ENCODE peak calls at places on chromosomes 16 and 17, in eight cellular contexts. Q is WERI-Rb-1, V is ELR, A is HFFc6, F is left ventricle myocardium inferior, W is NCI-H1694 treated with DMSO at 0.1 percent for 48 hours, I is Caco-2, E is HuH-7.5. H is an unnamed sample.

GRCh38 chr16:49969356-49970030 is 55.5 kb upstream of the CNEP1R1 start:
- DNase-seq in Q (no peak), V (no peak), A (no peak), F (peak), W (no peak), I (peak), E (peak), H (no peak)

GRCh38 chr16:29876578-29877249 is 13.7 kb upstream of the CDIPT start:
- DNase-seq in Q (no peak), V (no peak), A (no peak), F (no peak), W (no peak), I (no peak), E (no peak), H (no peak)

GRCh38 chr17:61799812-61800484 is 63.4 kb downstream of the BRIP1 start:
- DNase-seq in Q (no peak), V (no peak), A (no peak), F (no peak), W (no peak), I (no peak), E (no peak), H (no peak)

GRCh38 chr17:63961355-63962207 is 11.1 kb downstream of the SCN4A start:
- DNase-seq in Q (peak), V (peak), A (peak), F (peak), W (no peak), I (peak), E (peak), H (peak)

GRCh38 chr17:40063034-40063765 is 435 bp downstream of the THRA start:
- DNase-seq in Q (peak), V (peak), A (no peak), F (peak), W (no peak), I (no peak), E (peak), H (peak)

GRCh38 chr17:41792835-41793748 is 6.6 kb upstream of the JUP start:
- DNase-seq in Q (no peak), V (peak), A (no peak), F (peak), W (no peak), I (peak), E (peak), H (peak)

GRCh38 chr17:9127340-9127739 is 106.0 kb downstream of the NTN1 start:
- DNase-seq in Q (no peak), V (no peak), A (no peak), F (no peak), W (no peak), I (no peak), E (no peak), H (no peak)

GRCh38 chr17:27807567-27808470 is 7.5 kb upstream of the NOS2 start:
- DNase-seq in Q (no peak), V (no peak), A (no peak), F (no peak), W (no peak), I (peak), E (no peak), H (no peak)

GRCh38 chr17:79044462-79044861 is 20.5 kb downstream of the C1QTNF1 start:
- DNase-seq in Q (no peak), V (no peak), A (no peak), F (no peak), W (no peak), I (no peak), E (no peak), H (no peak)

GRCh38 chr17:47889734-47890529 is 6.1 kb upstream of the SP2 start:
- DNase-seq in Q (peak), V (peak), A (peak), F (peak), W (peak), I (peak), E (peak), H (peak)

GRCh38 chr17:14084955-14085354 is 15.7 kb downstream of the COX10 start:
- DNase-seq in Q (no peak), V (no peak), A (no peak), F (no peak), W (no peak), I (no peak), E (no peak), H (no peak)

GRCh38 chr16:50644730-50645129 is 36.4 kb downstream of the SNX20 start:
- DNase-seq in Q (peak), V (peak), A (no peak), F (no peak), W (no peak), I (no peak), E (no peak), H (peak)

GRCh38 chr17:76707985-76708807 is 2.6 kb downstream of the MXRA7 start:
- DNase-seq in Q (peak), V (no peak), A (no peak), F (peak), W (no peak), I (no peak), E (no peak), H (peak)

H was measured in dermis blood vessel endothelial cell.